ENCODE peak calls at places on chromosomes 11 and 22, in ten cellular contexts. V is spleen, L is GM23338, R is transverse colon, G is HCT116, D is Panc1, U is stomach, C is suprapubic skin, S is SK-N-SH, Z is breast epithelium. N is an unnamed sample.
A peak's percentile ranks its signal among the peaks of the same experiment; 100 is the strongest.

GRCh38 chr11:117426941-117427340 is 99.3 kb downstream of the CEP164 start:
- DNase-seq in V (no peak), L (no peak), R (no peak), G (no peak), D (no peak), U (no peak), C (no peak), S (no peak), Z (no peak), N (no peak)

GRCh38 chr22:30017375-30017774 is 62.9 kb upstream of the HORMAD2 start:
- DNase-seq in V (no peak), L (no peak), R (no peak), G (no peak), D (no peak), U (no peak), C (no peak), S (no peak), Z (no peak), N (no peak)

GRCh38 chr11:96869207-96869606 is 479.4 kb downstream of the JRKL start:
- DNase-seq in V (no peak), L (no peak), R (no peak), G (no peak), D (no peak), U (no peak), C (no peak), S (no peak), Z (no peak), N (no peak)

GRCh38 chr11:70297341-70297740 is 26.9 kb downstream of the PPFIA1 start:
- DNase-seq in V (no peak), L (no peak), R (no peak), G (no peak), D (no peak), U (no peak), C (no peak), S (no peak), Z (no peak), N (no peak)

GRCh38 chr22:26172389-26172990 is 3.2 kb downstream of the SEZ6L start:
- DNase-seq in V (no peak), L (peak; percentile 87), R (peak; percentile 33), G (peak; percentile 24), D (peak; percentile 13), U (no peak), C (peak; percentile 49), S (peak; percentile 61), Z (no peak), N (no peak)

GRCh38 chr11:35623708-35624168 is 5.5 kb downstream of the FJX1 start:
- DNase-seq in V (no peak), L (no peak), R (no peak), G (no peak), D (no peak), U (no peak), C (no peak), S (no peak), Z (no peak), N (no peak)

GRCh38 chr11:102081313-102081712 is 28.9 kb upstream of the YAP1 start:
- DNase-seq in V (no peak), L (no peak), R (no peak), G (no peak), D (no peak), U (no peak), C (no peak), S (no peak), Z (no peak), N (no peak)

GRCh38 chr22:44347098-44347497 is 34.3 kb upstream of the SHISAL1 start:
- DNase-seq in V (no peak), L (no peak), R (no peak), G (no peak), D (no peak), U (no peak), C (no peak), S (no peak), Z (no peak), N (no peak)

GRCh38 chr22:19766506-19767426 is 6.2 kb downstream of the TBX1 start:
- DNase-seq in V (peak; percentile 91), L (peak; percentile 86), R (peak; percentile 60), G (peak; percentile 50), D (no peak), U (peak; percentile 71), C (no peak), S (peak; percentile 78), Z (no peak), N (no peak)

GRCh38 chr11:41578421-41579047 is 119.1 kb upstream of the LRRC4C start:
- DNase-seq in V (no peak), L (no peak), R (no peak), G (no peak), D (no peak), U (no peak), C (no peak), S (no peak), Z (no peak), N (no peak)

GRCh38 chr11:57269580-57270021 is 32.6 kb upstream of the APLNR start:
- DNase-seq in V (peak; percentile 78), L (no peak), R (no peak), G (no peak), D (no peak), U (no peak), C (no peak), S (no peak), Z (no peak), N (no peak)

GRCh38 chr11:106925245-106925644 is 93.0 kb downstream of the GUCY1A2 start:
- DNase-seq in V (no peak), L (no peak), R (no peak), G (no peak), D (no peak), U (no peak), C (no peak), S (no peak), Z (no peak), N (no peak)

GRCh38 chr11:128207861-128208321 is 379.5 kb downstream of the ETS1 start:
- DNase-seq in V (no peak), L (no peak), R (no peak), G (peak; percentile 77), D (peak; percentile 97), U (no peak), C (no peak), S (no peak), Z (no peak), N (no peak)

GRCh38 chr11:8262552-8263108 is 1.0 kb downstream of the LMO1 start:
- DNase-seq in V (peak; percentile 78), L (peak; percentile 83), R (peak; percentile 17), G (no peak), D (no peak), U (peak; percentile 43), C (peak; percentile 78), S (no peak), Z (no peak), N (no peak)

GRCh38 chr11:45698777-45699497 is 33.5 kb upstream of the CHST1 start:
- DNase-seq in V (peak; percentile 44), L (no peak), R (no peak), G (no peak), D (no peak), U (no peak), C (no peak), S (no peak), Z (no peak), N (no peak)

GRCh38 chr11:105838668-105839403 is 183.2 kb downstream of the MSANTD4 start:
- DNase-seq in V (no peak), L (peak; percentile 11), R (no peak), G (peak; percentile 35), D (peak; percentile 27), U (no peak), C (no peak), S (no peak), Z (no peak), N (no peak)

GRCh38 chr11:12019337-12019736 is 10.9 kb upstream of the DKK3 start:
- DNase-seq in V (no peak), L (no peak), R (no peak), G (no peak), D (no peak), U (peak; percentile 46), C (no peak), S (no peak), Z (no peak), N (no peak)
- H3K4me3 ChIP-seq in V (no peak overlapping the region), L (no peak overlapping the region), R (no peak overlapping the region), G (no peak overlapping the region), D (no peak overlapping the region), U (no peak overlapping the region), C (no peak overlapping the region), S (no peak overlapping the region), Z (no peak overlapping the region), N (no peak overlapping the region)

DNA sequence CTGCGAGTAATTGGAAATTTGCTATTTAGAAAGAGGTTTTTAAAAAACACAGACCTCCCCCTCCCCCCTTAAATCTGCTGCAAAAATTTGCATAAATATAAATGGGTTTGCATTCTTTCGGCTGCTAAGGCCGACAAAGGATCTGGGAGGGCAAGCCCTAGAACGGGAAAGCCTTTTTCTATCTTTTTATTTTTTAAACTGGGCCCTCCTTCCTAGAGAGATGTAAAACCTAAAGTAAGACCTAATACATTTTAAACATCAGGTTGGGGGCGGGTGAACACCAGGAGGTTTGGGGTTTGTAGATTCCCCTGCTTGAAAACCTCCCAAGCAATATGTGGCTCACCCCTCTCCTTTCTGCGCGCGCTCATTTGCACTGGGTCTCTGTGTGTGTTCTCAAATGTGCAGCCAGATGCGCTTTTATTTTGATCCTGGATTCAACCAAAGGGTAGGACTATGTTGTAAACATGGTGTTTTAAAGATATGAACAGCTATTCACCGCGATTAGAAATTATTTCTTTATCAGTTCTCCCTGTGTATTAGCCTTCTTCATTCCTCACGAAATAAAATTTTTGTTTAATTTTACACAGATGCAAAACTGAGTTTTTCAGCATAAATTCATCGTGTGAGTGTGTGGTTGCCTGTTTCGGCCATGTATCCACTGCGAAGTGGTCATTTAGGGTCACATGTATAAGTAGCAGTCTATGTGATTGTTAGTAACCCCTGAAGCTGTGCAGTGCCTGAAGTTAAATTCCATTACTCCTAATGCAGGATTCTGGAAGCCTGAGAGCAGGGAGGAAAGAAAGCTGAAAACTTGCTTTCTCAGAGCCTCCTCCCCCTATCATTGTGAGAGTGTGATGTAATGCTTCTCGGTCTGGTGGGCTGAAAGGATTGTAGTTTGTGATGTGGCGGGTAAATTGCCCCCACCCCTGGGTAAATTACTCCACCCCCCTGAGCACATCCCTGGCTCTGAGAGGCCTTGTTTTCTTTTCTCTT is 988 bp downstream of the TNRC6B start:
- DNase-seq in V (peak; percentile 77), L (peak; percentile 80), R (peak; percentile 37), G (no peak), D (no peak), U (no peak), C (no peak), S (peak; percentile 16), Z (no peak), N (no peak)
- TF ChIP-seq POLR2AphosphoS5 in V (no peak), L (no peak), R (peak; percentile 34), G (no peak), D (no peak), U (no peak), C (no peak), S (no peak), Z (no peak), N (peak; percentile 31)

GRCh38 chr22:24772493-24773220 is 1.9 kb downstream of the PIWIL3 start:
- DNase-seq in V (no peak), L (peak; percentile 93), R (no peak), G (peak; percentile 61), D (no peak), U (no peak), C (no peak), S (peak; percentile 70), Z (no peak), N (no peak)
- TF ChIP-seq CTCF in V (no peak), L (peak; percentile 86), R (peak; percentile 21), G (peak; percentile 79), D (peak; percentile 79), U (no peak), C (peak; percentile 25), S (peak; percentile 59), Z (no peak), N (no peak)

DNA sequence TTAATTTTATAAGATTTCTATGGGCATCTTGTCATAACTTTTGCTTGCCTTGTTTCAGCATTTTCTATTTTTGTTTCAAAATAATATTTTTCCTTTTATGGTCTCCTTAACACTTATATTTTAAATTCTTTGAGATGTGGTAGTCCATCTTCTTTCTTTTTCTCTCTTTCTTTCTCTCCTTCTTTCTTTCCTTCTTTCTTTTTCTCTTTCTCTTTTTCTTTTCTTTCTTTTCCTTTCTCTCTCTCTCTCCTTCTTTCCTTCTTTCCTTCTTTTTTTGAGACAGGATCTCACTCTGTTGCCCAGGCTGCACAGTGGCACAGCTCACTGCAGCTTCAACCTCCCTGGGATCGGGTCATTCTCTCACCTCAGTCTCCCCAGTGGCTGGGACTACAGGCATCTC is 36.1 kb upstream of the OR10G7 start:
- DNase-seq in V (no peak), L (no peak), R (no peak), G (no peak), D (no peak), U (no peak), C (no peak), S (no peak), Z (no peak), N (no peak)
- H3K4me3 ChIP-seq in V (no peak overlapping the region), L (peak overlapping the region; percentile 76), R (no peak overlapping the region), G (no peak overlapping the region), D (no peak overlapping the region), U (no peak overlapping the region), C (no peak overlapping the region), S (no peak overlapping the region), Z (no peak overlapping the region), N (no peak overlapping the region)